ENCODE peak calls at places on chromosomes 6 and 20, in six cellular contexts. U is hepatic stellate cell, V is occipital lobe, T is iris pigment epithelial cell, Z is heart right ventricle, P is ACHN. K is an unnamed sample.

GRCh38 chr6:86683132-86683908 is 254.0 kb upstream of the HTR1E start:
- DNase-seq in U (no peak), V (no peak), P (no peak), T (no peak), Z (no peak), K (no peak)

GRCh38 chr20:47921306-47922279 is 136.3 kb upstream of the SULF2 start:
- DNase-seq in P (no peak), T (no peak), Z (no peak), U (no peak), V (no peak), K (no peak)

GRCh38 chr6:108684809-108685329 is 124.2 kb downstream of the FOXO3 start:
- DNase-seq in V (no peak), U (no peak), T (peak; percentile 71), P (no peak), Z (no peak), K (no peak)

GRCh38 chr6:63529498-63529897 is 42.8 kb upstream of the LOC128125822 start:
- DNase-seq in U (no peak), P (no peak), V (no peak), Z (no peak), T (peak; percentile 27), K (no peak)

GRCh38 chr6:99548706-99549105 is 19.8 kb downstream of the CCNC start:
- DNase-seq in T (no peak), U (no peak), V (no peak), P (no peak), Z (no peak), K (no peak)

GRCh38 chr6:41786451-41787218 is 859 bp upstream of the TOMM6 start:
- DNase-seq in Z (peak; percentile 91), T (peak; percentile 78), U (peak; percentile 93), P (peak; percentile 78), V (peak; percentile 80), K (peak; percentile 96)

GRCh38 chr6:105675715-105676397 is 273.0 kb upstream of the PREP start:
- DNase-seq in T (peak; percentile 80), V (no peak), Z (no peak), P (peak; percentile 38), U (peak; percentile 76), K (no peak)

GRCh38 chr6:15962449-15962764 is 166.5 kb upstream of the MYLIP start:
- DNase-seq in P (no peak), Z (no peak), V (no peak), U (no peak), T (peak; percentile 91), K (no peak)

GRCh38 chr20:2387180-2387577 is 6.5 kb downstream of the TGM6 start:
- DNase-seq in P (peak; percentile 38), V (no peak), Z (no peak), T (peak; percentile 11), U (no peak), K (peak; percentile 79)

GRCh38 chr6:42341221-42341620 is 110.5 kb downstream of the TRERF1 start:
- DNase-seq in Z (no peak), V (no peak), U (no peak), P (no peak), T (no peak), K (no peak)

GRCh38 chr20:44961868-44962267 is 1.7 kb upstream of the TOMM34 start:
- DNase-seq in T (peak; percentile 67), U (peak; percentile 50), Z (no peak), P (no peak), V (no peak), K (no peak)

GRCh38 chr20:34541264-34541901 is 17.1 kb upstream of the MAP1LC3A start:
- DNase-seq in U (no peak), V (no peak), Z (no peak), P (no peak), T (no peak), K (peak; percentile 82)

GRCh38 chr6:8041933-8042583 is 22.1 kb downstream of the BLOC1S5 start:
- DNase-seq in V (no peak), T (no peak), Z (no peak), U (no peak), P (no peak), K (no peak)

GRCh38 chr20:48015943-48016723 is 230.9 kb upstream of the SULF2 start:
- DNase-seq in V (no peak), U (no peak), Z (no peak), T (peak; percentile 89), P (no peak), K (no peak)

GRCh38 chr6:13044390-13044789 is 283.9 kb downstream of the TBC1D7 start:
- DNase-seq in Z (no peak), U (no peak), P (no peak), T (peak; percentile 9), V (no peak), K (no peak)

GRCh38 chr6:4588163-4588562 is 188.0 kb upstream of the CDYL start:
- DNase-seq in P (no peak), T (no peak), U (no peak), V (no peak), Z (no peak), K (no peak)

GRCh38 chr6:38638941-38639497 is 710 bp downstream of the BTBD9 start:
- DNase-seq in P (peak; percentile 36), V (no peak), Z (peak; percentile 50), T (peak; percentile 52), U (peak; percentile 50), K (peak; percentile 87)

GRCh38 chr6:159311618-159312017 is 142.4 kb downstream of the FNDC1 start:
- DNase-seq in P (no peak), V (no peak), U (no peak), T (no peak), Z (no peak), K (no peak)

GRCh38 chr6:110476046-110476849 is at the start of gene SLC22A16:
- DNase-seq in V (no peak), T (no peak), P (no peak), Z (no peak), U (no peak), K (no peak)

GRCh38 chr20:59939052-59939878 is 840 bp downstream of the PPP1R3D start:
- DNase-seq in P (peak; percentile 19), V (no peak), U (no peak), T (peak; percentile 22), Z (peak; percentile 7), K (peak; percentile 63)

GRCh38 chr6:66599541-66599940 is 892.5 kb upstream of the EYS start:
- DNase-seq in P (no peak), U (no peak), T (peak; percentile 11), V (no peak), Z (no peak), K (no peak)

GRCh38 chr6:42453649-42454427 is 2.1 kb upstream of the TRERF1 start:
- DNase-seq in U (peak; percentile 77), V (no peak), Z (peak; percentile 51), P (no peak), T (peak; percentile 47), K (no peak)

GRCh38 chr20:36259177-36259835 is 23.0 kb downstream of the AAR2 start:
- DNase-seq in P (no peak), U (no peak), V (no peak), Z (no peak), T (no peak), K (no peak)

GRCh38 chr6:21998539-21998938 is 298.3 kb downstream of the PRL start:
- DNase-seq in U (no peak), T (no peak), Z (no peak), P (no peak), V (no peak), K (no peak)

GRCh38 chr6:22227824-22228610 is 68.8 kb downstream of the PRL start:
- DNase-seq in T (no peak), P (no peak), U (no peak), V (no peak), Z (no peak), K (no peak)

GRCh38 chr6:144259988-144260387 is 25.1 kb upstream of the UTRN start:
- DNase-seq in P (no peak), T (no peak), U (no peak), Z (no peak), V (no peak), K (no peak)

GRCh38 chr6:109381007-109381746 is 1.1 kb downstream of the CD164 start:
- DNase-seq in P (peak; percentile 49), U (no peak), Z (no peak), V (no peak), T (no peak), K (peak; percentile 68)

GRCh38 chr6:1162367-1163275 is 149.3 kb upstream of the FOXQ1 start:
- DNase-seq in P (peak; percentile 29), Z (no peak), T (no peak), U (no peak), V (no peak), K (no peak)

GRCh38 chr6:159953091-159953581 is 15.7 kb upstream of the IGF2R start:
- DNase-seq in Z (peak; percentile 63), P (no peak), T (peak; percentile 95), U (no peak), V (no peak), K (no peak)

GRCh38 chr6:25465931-25466330 is 186.1 kb upstream of the SCGN start:
- DNase-seq in T (no peak), V (no peak), Z (no peak), U (no peak), P (no peak), K (no peak)

GRCh38 chr6:69155467-69155866 is 520.4 kb downstream of the ADGRB3 start:
- DNase-seq in U (no peak), T (no peak), P (peak; percentile 35), Z (no peak), V (no peak), K (no peak)